ENCODE peak calls at places on chromosomes 5 and 9, in eight cellular contexts. One of them, this sample, is unnamed.

GRCh38 chr9:70113403-70114022 is 69.9 kb downstream of the MAMDC2 start:
- DNase-seq in endothelial cell of umbilical vein: peak; percentile 70
- DNase-seq in activated naive CD4-positive, alpha-beta T cell treated with Interleukin-2 at 50 U/mL for 16 hours: no peak
- DNase-seq in endothelial cell: peak; percentile 51
- DNase-seq in activated CD8-positive, alpha-beta memory T cell treated with anti-CD3 and anti-CD28 coated beads for 1 hour: no peak
- DNase-seq in iris pigment epithelial cell: peak; percentile 75
- DNase-seq in NCI-H1417: peak; percentile 41
- DNase-seq in iPS-NIHi11: peak; percentile 67
- DNase-seq in this sample: peak; percentile 56

GRCh38 chr9:123568691-123569342 is 212.8 kb downstream of the CRB2 start:
- DNase-seq in endothelial cell of umbilical vein: peak; percentile 68
- DNase-seq in activated naive CD4-positive, alpha-beta T cell treated with Interleukin-2 at 50 U/mL for 16 hours: no peak
- DNase-seq in endothelial cell: no peak
- DNase-seq in activated CD8-positive, alpha-beta memory T cell treated with anti-CD3 and anti-CD28 coated beads for 1 hour: no peak
- DNase-seq in iris pigment epithelial cell: peak; percentile 13
- DNase-seq in NCI-H1417: peak; percentile 43
- DNase-seq in iPS-NIHi11: no peak
- DNase-seq in this sample: no peak

GRCh38 chr5:138716456-138716924 is 36.7 kb upstream of the CTNNA1 start:
- DNase-seq in endothelial cell of umbilical vein: no peak
- DNase-seq in activated naive CD4-positive, alpha-beta T cell treated with Interleukin-2 at 50 U/mL for 16 hours: no peak
- DNase-seq in endothelial cell: no peak
- DNase-seq in activated CD8-positive, alpha-beta memory T cell treated with anti-CD3 and anti-CD28 coated beads for 1 hour: no peak
- DNase-seq in iris pigment epithelial cell: peak; percentile 36
- DNase-seq in NCI-H1417: peak; percentile 83
- DNase-seq in iPS-NIHi11: peak; percentile 62
- DNase-seq in this sample: no peak

GRCh38 chr9:86282979-86283535 is 719 bp upstream of the ISCA1 start:
- DNase-seq in endothelial cell of umbilical vein: no peak
- DNase-seq in activated naive CD4-positive, alpha-beta T cell treated with Interleukin-2 at 50 U/mL for 16 hours: no peak
- DNase-seq in endothelial cell: no peak
- DNase-seq in activated CD8-positive, alpha-beta memory T cell treated with anti-CD3 and anti-CD28 coated beads for 1 hour: no peak
- DNase-seq in iris pigment epithelial cell: peak; percentile 96
- DNase-seq in NCI-H1417: no peak
- DNase-seq in iPS-NIHi11: no peak
- DNase-seq in this sample: peak; percentile 95

GRCh38 chr5:56314536-56314935 is 81.4 kb upstream of the ANKRD55 start:
- DNase-seq in endothelial cell of umbilical vein: no peak
- DNase-seq in activated naive CD4-positive, alpha-beta T cell treated with Interleukin-2 at 50 U/mL for 16 hours: peak; percentile 65
- DNase-seq in endothelial cell: peak; percentile 15
- DNase-seq in activated CD8-positive, alpha-beta memory T cell treated with anti-CD3 and anti-CD28 coated beads for 1 hour: no peak
- DNase-seq in iris pigment epithelial cell: no peak
- DNase-seq in NCI-H1417: no peak
- DNase-seq in iPS-NIHi11: peak; percentile 51
- DNase-seq in this sample: peak; percentile 69

GRCh38 chr5:122741681-122742080 is 33.2 kb upstream of the SNX2 start:
- DNase-seq in endothelial cell of umbilical vein: no peak
- DNase-seq in activated naive CD4-positive, alpha-beta T cell treated with Interleukin-2 at 50 U/mL for 16 hours: no peak
- DNase-seq in endothelial cell: no peak
- DNase-seq in activated CD8-positive, alpha-beta memory T cell treated with anti-CD3 and anti-CD28 coated beads for 1 hour: no peak
- DNase-seq in iris pigment epithelial cell: peak; percentile 25
- DNase-seq in NCI-H1417: no peak
- DNase-seq in iPS-NIHi11: no peak
- DNase-seq in this sample: peak; percentile 15

GRCh38 chr9:37899041-37899440 is 4.9 kb downstream of the SLC25A51 start:
- DNase-seq in endothelial cell of umbilical vein: no peak
- DNase-seq in activated naive CD4-positive, alpha-beta T cell treated with Interleukin-2 at 50 U/mL for 16 hours: no peak
- DNase-seq in endothelial cell: no peak
- DNase-seq in activated CD8-positive, alpha-beta memory T cell treated with anti-CD3 and anti-CD28 coated beads for 1 hour: no peak
- DNase-seq in iris pigment epithelial cell: peak; percentile 76
- DNase-seq in NCI-H1417: no peak
- DNase-seq in iPS-NIHi11: no peak
- DNase-seq in this sample: no peak

GRCh38 chr9:93968451-93969327 is 13.5 kb upstream of the BARX1 start:
- DNase-seq in endothelial cell of umbilical vein: no peak
- DNase-seq in activated naive CD4-positive, alpha-beta T cell treated with Interleukin-2 at 50 U/mL for 16 hours: no peak
- DNase-seq in endothelial cell: no peak
- DNase-seq in activated CD8-positive, alpha-beta memory T cell treated with anti-CD3 and anti-CD28 coated beads for 1 hour: no peak
- DNase-seq in iris pigment epithelial cell: peak; percentile 51
- DNase-seq in NCI-H1417: no peak
- DNase-seq in iPS-NIHi11: no peak
- DNase-seq in this sample: no peak

GRCh38 chr9:27664136-27664819 is 91.0 kb upstream of the C9orf72 start:
- DNase-seq in endothelial cell of umbilical vein: no peak
- DNase-seq in activated naive CD4-positive, alpha-beta T cell treated with Interleukin-2 at 50 U/mL for 16 hours: no peak
- DNase-seq in endothelial cell: no peak
- DNase-seq in activated CD8-positive, alpha-beta memory T cell treated with anti-CD3 and anti-CD28 coated beads for 1 hour: no peak
- DNase-seq in iris pigment epithelial cell: no peak
- DNase-seq in NCI-H1417: no peak
- DNase-seq in iPS-NIHi11: no peak
- DNase-seq in this sample: no peak

GRCh38 chr5:25604682-25605081 is 959.9 kb upstream of the CDH10 start:
- DNase-seq in endothelial cell of umbilical vein: no peak
- DNase-seq in activated naive CD4-positive, alpha-beta T cell treated with Interleukin-2 at 50 U/mL for 16 hours: no peak
- DNase-seq in endothelial cell: no peak
- DNase-seq in activated CD8-positive, alpha-beta memory T cell treated with anti-CD3 and anti-CD28 coated beads for 1 hour: no peak
- DNase-seq in iris pigment epithelial cell: no peak
- DNase-seq in NCI-H1417: no peak
- DNase-seq in iPS-NIHi11: no peak
- DNase-seq in this sample: no peak

GRCh38 chr5:152221721-152222629 is 183.1 kb downstream of the NMUR2 start:
- DNase-seq in endothelial cell of umbilical vein: no peak
- DNase-seq in activated naive CD4-positive, alpha-beta T cell treated with Interleukin-2 at 50 U/mL for 16 hours: no peak
- DNase-seq in endothelial cell: no peak
- DNase-seq in activated CD8-positive, alpha-beta memory T cell treated with anti-CD3 and anti-CD28 coated beads for 1 hour: no peak
- DNase-seq in iris pigment epithelial cell: no peak
- DNase-seq in NCI-H1417: no peak
- DNase-seq in iPS-NIHi11: no peak
- DNase-seq in this sample: no peak

GRCh38 chr5:127316013-127316412 is 25.4 kb downstream of the MEGF10 start:
- DNase-seq in endothelial cell of umbilical vein: no peak
- DNase-seq in activated naive CD4-positive, alpha-beta T cell treated with Interleukin-2 at 50 U/mL for 16 hours: no peak
- DNase-seq in endothelial cell: no peak
- DNase-seq in activated CD8-positive, alpha-beta memory T cell treated with anti-CD3 and anti-CD28 coated beads for 1 hour: no peak
- DNase-seq in iris pigment epithelial cell: no peak
- DNase-seq in NCI-H1417: no peak
- DNase-seq in iPS-NIHi11: no peak
- DNase-seq in this sample: no peak

GRCh38 chr5:150065346-150065745 is 21.0 kb downstream of the CSF1R start:
- DNase-seq in endothelial cell of umbilical vein: no peak
- DNase-seq in activated naive CD4-positive, alpha-beta T cell treated with Interleukin-2 at 50 U/mL for 16 hours: no peak
- DNase-seq in endothelial cell: no peak
- DNase-seq in activated CD8-positive, alpha-beta memory T cell treated with anti-CD3 and anti-CD28 coated beads for 1 hour: no peak
- DNase-seq in iris pigment epithelial cell: peak; percentile 78
- DNase-seq in NCI-H1417: no peak
- DNase-seq in iPS-NIHi11: no peak
- DNase-seq in this sample: no peak

GRCh38 chr5:59356813-59357381 is 536.6 kb downstream of the PDE4D start:
- DNase-seq in endothelial cell of umbilical vein: no peak
- DNase-seq in activated naive CD4-positive, alpha-beta T cell treated with Interleukin-2 at 50 U/mL for 16 hours: no peak
- DNase-seq in endothelial cell: peak; percentile 17
- DNase-seq in activated CD8-positive, alpha-beta memory T cell treated with anti-CD3 and anti-CD28 coated beads for 1 hour: no peak
- DNase-seq in iris pigment epithelial cell: peak; percentile 27
- DNase-seq in NCI-H1417: no peak
- DNase-seq in iPS-NIHi11: peak; percentile 36
- DNase-seq in this sample: peak; percentile 47

GRCh38 chr9:135023389-135023788 is 64.1 kb upstream of the OLFM1 start:
- DNase-seq in endothelial cell of umbilical vein: peak; percentile 7
- DNase-seq in activated naive CD4-positive, alpha-beta T cell treated with Interleukin-2 at 50 U/mL for 16 hours: no peak
- DNase-seq in endothelial cell: no peak
- DNase-seq in activated CD8-positive, alpha-beta memory T cell treated with anti-CD3 and anti-CD28 coated beads for 1 hour: no peak
- DNase-seq in iris pigment epithelial cell: peak; percentile 11
- DNase-seq in NCI-H1417: no peak
- DNase-seq in iPS-NIHi11: no peak
- DNase-seq in this sample: no peak

GRCh38 chr5:55222061-55222818 is 4.9 kb downstream of the MCIDAS start:
- DNase-seq in endothelial cell of umbilical vein: no peak
- DNase-seq in activated naive CD4-positive, alpha-beta T cell treated with Interleukin-2 at 50 U/mL for 16 hours: no peak
- DNase-seq in endothelial cell: no peak
- DNase-seq in activated CD8-positive, alpha-beta memory T cell treated with anti-CD3 and anti-CD28 coated beads for 1 hour: no peak
- DNase-seq in iris pigment epithelial cell: no peak
- DNase-seq in NCI-H1417: no peak
- DNase-seq in iPS-NIHi11: no peak
- DNase-seq in this sample: no peak

GRCh38 chr5:10310073-10310779 is 2.5 kb upstream of the CMBL start:
- DNase-seq in endothelial cell of umbilical vein: no peak
- DNase-seq in activated naive CD4-positive, alpha-beta T cell treated with Interleukin-2 at 50 U/mL for 16 hours: no peak
- DNase-seq in endothelial cell: no peak
- DNase-seq in activated CD8-positive, alpha-beta memory T cell treated with anti-CD3 and anti-CD28 coated beads for 1 hour: no peak
- DNase-seq in iris pigment epithelial cell: peak; percentile 54
- DNase-seq in NCI-H1417: no peak
- DNase-seq in iPS-NIHi11: peak; percentile 38
- DNase-seq in this sample: no peak

GRCh38 chr5:95857185-95857945 is 34.8 kb upstream of the GLRX start:
- DNase-seq in endothelial cell of umbilical vein: peak; percentile 97
- DNase-seq in activated naive CD4-positive, alpha-beta T cell treated with Interleukin-2 at 50 U/mL for 16 hours: no peak
- DNase-seq in endothelial cell: no peak
- DNase-seq in activated CD8-positive, alpha-beta memory T cell treated with anti-CD3 and anti-CD28 coated beads for 1 hour: no peak
- DNase-seq in iris pigment epithelial cell: peak; percentile 91
- DNase-seq in NCI-H1417: no peak
- DNase-seq in iPS-NIHi11: no peak
- DNase-seq in this sample: no peak

GRCh38 chr9:111456536-111456935 is 27.6 kb downstream of the ECPAS start:
- DNase-seq in endothelial cell of umbilical vein: no peak
- DNase-seq in activated naive CD4-positive, alpha-beta T cell treated with Interleukin-2 at 50 U/mL for 16 hours: no peak
- DNase-seq in endothelial cell: no peak
- DNase-seq in activated CD8-positive, alpha-beta memory T cell treated with anti-CD3 and anti-CD28 coated beads for 1 hour: no peak
- DNase-seq in iris pigment epithelial cell: peak; percentile 34
- DNase-seq in NCI-H1417: no peak
- DNase-seq in iPS-NIHi11: no peak
- DNase-seq in this sample: no peak

GRCh38 chr5:134227259-134227658 is 1.4 kb upstream of the PPP2CA start:
- DNase-seq in endothelial cell of umbilical vein: no peak
- DNase-seq in activated naive CD4-positive, alpha-beta T cell treated with Interleukin-2 at 50 U/mL for 16 hours: no peak
- DNase-seq in endothelial cell: no peak
- DNase-seq in activated CD8-positive, alpha-beta memory T cell treated with anti-CD3 and anti-CD28 coated beads for 1 hour: no peak
- DNase-seq in iris pigment epithelial cell: no peak
- DNase-seq in NCI-H1417: peak; percentile 36
- DNase-seq in iPS-NIHi11: peak; percentile 58
- DNase-seq in this sample: peak; percentile 85

GRCh38 chr9:111783857-111784256 is 10.9 kb downstream of the SHOC1 start:
- DNase-seq in endothelial cell of umbilical vein: no peak
- DNase-seq in activated naive CD4-positive, alpha-beta T cell treated with Interleukin-2 at 50 U/mL for 16 hours: no peak
- DNase-seq in endothelial cell: no peak
- DNase-seq in activated CD8-positive, alpha-beta memory T cell treated with anti-CD3 and anti-CD28 coated beads for 1 hour: no peak
- DNase-seq in iris pigment epithelial cell: no peak
- DNase-seq in NCI-H1417: no peak
- DNase-seq in iPS-NIHi11: no peak
- DNase-seq in this sample: no peak

This sample was measured in erythroblast.